ENCODE peak calls at places on chromosomes 2 and 18, in five cellular contexts. D is CD8-positive, alpha-beta T cell; B is NCI-H1417; O is endothelial cell; T is ACHN. R is an unnamed sample.

GRCh38 chr2:38158361-38159128 is 82.6 kb upstream of the CYP1B1 start:
- DNase-seq in D (no peak), B (no peak), O (no peak), T (no peak), R (no peak)

GRCh38 chr2:238203104-238203972 is at the start of gene ILKAP:
- DNase-seq in D (peak), B (peak), O (peak), T (peak), R (peak)

GRCh38 chr2:19540739-19541503 is 182.5 kb upstream of the OSR1 start:
- DNase-seq in D (no peak), B (no peak), O (no peak), T (peak), R (no peak)

GRCh38 chr2:226652983-226653765 is 146.4 kb downstream of the IRS1 start:
- DNase-seq in D (no peak), B (no peak), O (no peak), T (peak), R (no peak)

GRCh38 chr2:28329184-28329583 is 63.5 kb upstream of the FOSL2 start:
- DNase-seq in D (no peak), B (no peak), O (no peak), T (no peak), R (no peak)

GRCh38 chr18:75208836-75209128 is 157 bp downstream of the PTGR3 start:
- DNase-seq in D (no peak), B (no peak), O (no peak), T (no peak), R (no peak)

GRCh38 chr18:9969247-9969646 is 55.4 kb downstream of the VAPA start:
- DNase-seq in D (no peak), B (no peak), O (no peak), T (no peak), R (no peak)

GRCh38 chr2:136110528-136110927 is 7.4 kb downstream of the CXCR4 start:
- DNase-seq in D (no peak), B (peak), O (no peak), T (no peak), R (no peak)

GRCh38 chr2:241413929-241414580 is 58.0 kb downstream of the FARP2 start:
- DNase-seq in D (no peak), B (no peak), O (no peak), T (no peak), R (no peak)

GRCh38 chr18:52310651-52311050 is 29.3 kb upstream of the DCC start:
- DNase-seq in D (no peak), B (no peak), O (no peak), T (no peak), R (no peak)

GRCh38 chr2:48454504-48454903 is 75.5 kb upstream of the STON1 start:
- DNase-seq in D (no peak), B (no peak), O (no peak), T (no peak), R (no peak)

GRCh38 chr18:69774831-69775230 is 172.8 kb downstream of the CD226 start:
- DNase-seq in D (no peak), B (no peak), O (no peak), T (no peak), R (no peak)

GRCh38 chr2:104043864-104044263 is 810.1 kb upstream of the POU3F3 start:
- DNase-seq in D (no peak), B (peak), O (no peak), T (no peak), R (no peak)